ENCODE peak calls at places on chromosomes 3 and 15, in nine cellular contexts. J is Calu3, I is fibroblast of the aortic adventitia, K is GM10248, V is colonic mucosa, M is GM12878, G is lower lobe of right lung, P is cardiac muscle cell, O is spleen. E is an unnamed sample.
A peak's percentile ranks its signal among the peaks of the same experiment; 100 is the strongest.

GRCh38 chr3:168884353-168884903 is 779.1 kb downstream of the MECOM start:
- DNase-seq in K (no peak), J (peak; percentile 80), M (no peak), G (no peak), I (peak; percentile 95), V (peak; percentile 58), O (no peak), P (peak; percentile 89), E (no peak)

GRCh38 chr3:59472541-59472940 is 422.7 kb upstream of the CFAP20DC start:
- DNase-seq in K (no peak), G (no peak), P (no peak), J (no peak), M (no peak), O (no peak), V (no peak), I (peak; percentile 14), E (no peak)

GRCh38 chr3:23767546-23767945 is 38.2 kb upstream of the UBE2E1 start:
- DNase-seq in I (no peak), K (no peak), J (no peak), G (no peak), M (peak; percentile 19), O (no peak), V (no peak), P (no peak), E (no peak)

GRCh38 chr3:106510206-106510605 is 641.4 kb upstream of the CBLB start:
- DNase-seq in I (peak; percentile 41), V (no peak), K (no peak), J (no peak), G (no peak), O (no peak), M (no peak), P (no peak), E (no peak)

GRCh38 chr15:40054056-40054745 is 15.2 kb upstream of the SRP14 start:
- DNase-seq in J (no peak), P (no peak), O (peak; percentile 83), G (no peak), V (no peak), I (no peak), K (no peak), M (no peak), E (no peak)

GRCh38 chr3:172188511-172188910 is 149.1 kb downstream of the FNDC3B start:
- DNase-seq in G (no peak), M (no peak), P (no peak), V (no peak), O (no peak), J (no peak), I (no peak), K (no peak), E (no peak)

GRCh38 chr15:87369269-87369668 is 887.3 kb downstream of the NTRK3 start:
- DNase-seq in O (no peak), I (peak; percentile 98), V (no peak), G (no peak), P (peak; percentile 88), M (no peak), J (no peak), K (no peak), E (no peak)

GRCh38 chr3:180913582-180914404 is 1.3 kb downstream of the FXR1 start:
- DNase-seq in G (no peak), M (no peak), I (peak; percentile 37), K (no peak), V (no peak), P (peak; percentile 25), O (no peak), J (no peak), E (no peak)

GRCh38 chr3:43913036-43913435 is 222.3 kb downstream of the ABHD5 start:
- DNase-seq in V (no peak), M (no peak), J (no peak), K (no peak), G (no peak), I (no peak), P (no peak), O (no peak), E (no peak)

GRCh38 chr3:123638936-123639680 is 54.3 kb upstream of the HACD2 start:
- DNase-seq in P (no peak), M (no peak), G (no peak), I (no peak), J (no peak), O (no peak), V (no peak), K (no peak), E (no peak)

GRCh38 chr15:49674370-49674769 is 53.5 kb downstream of the DTWD1 start:
- DNase-seq in J (no peak), K (no peak), M (no peak), O (no peak), V (no peak), G (no peak), I (peak; percentile 55), P (no peak), E (no peak)

GRCh38 chr3:189146842-189147241 is 24.9 kb upstream of the TPRG1 start:
- DNase-seq in I (peak; percentile 10), M (no peak), K (no peak), O (no peak), P (no peak), J (no peak), G (no peak), V (no peak), E (peak; percentile 6)

GRCh38 chr3:127822836-127823589 is 698 bp upstream of the MGLL start:
- DNase-seq in G (peak; percentile 80), I (peak; percentile 17), M (no peak), K (peak; percentile 62), V (peak; percentile 64), O (peak; percentile 85), P (peak; percentile 22), J (peak; percentile 52), E (peak; percentile 57)
- TF ChIP-seq CTCF in G (peak; percentile 18), I (peak; percentile 20), M (no peak), K (peak; percentile 23), V (peak; percentile 22), O (peak; percentile 23), P (no peak), J (no peak), E (no peak)

GRCh38 chr3:87792532-87793321 is 266.1 kb downstream of the CGGBP1 start:
- DNase-seq in I (no peak), G (peak; percentile 47), V (no peak), J (peak; percentile 52), O (peak; percentile 75), M (no peak), P (peak; percentile 0), K (no peak), E (peak; percentile 77)
- TF ChIP-seq CTCF in I (peak; percentile 2), G (no peak), V (no peak), J (no peak), O (no peak), M (no peak), P (no peak), K (no peak), E (peak; percentile 33)

GRCh38 chr3:41418961-41419691 is 219.8 kb downstream of the CTNNB1 start:
- DNase-seq in M (no peak), O (no peak), V (no peak), G (no peak), I (peak; percentile 24), J (no peak), K (peak; percentile 10), P (peak; percentile 47), E (no peak)
- TF ChIP-seq CTCF in M (no peak), O (no peak), V (no peak), G (no peak), I (peak; percentile 16), J (no peak), K (no peak), P (peak; percentile 15), E (no peak)

GRCh38 chr3:179510496-179510895 is 52.2 kb upstream of the ACTL6A start:
- DNase-seq in M (no peak), G (no peak), P (no peak), I (no peak), O (no peak), K (no peak), J (no peak), V (no peak), E (no peak)

GRCh38 chr3:179509701-179510100 is 53.0 kb upstream of the ACTL6A start:
- DNase-seq in M (no peak), K (no peak), I (no peak), J (no peak), V (no peak), G (no peak), P (no peak), O (no peak), E (no peak)

GRCh38 chr3:179512398-179512797 is 50.3 kb upstream of the ACTL6A start:
- DNase-seq in P (no peak), I (no peak), M (no peak), O (no peak), K (no peak), G (no peak), V (no peak), J (no peak), E (no peak)

DNA sequence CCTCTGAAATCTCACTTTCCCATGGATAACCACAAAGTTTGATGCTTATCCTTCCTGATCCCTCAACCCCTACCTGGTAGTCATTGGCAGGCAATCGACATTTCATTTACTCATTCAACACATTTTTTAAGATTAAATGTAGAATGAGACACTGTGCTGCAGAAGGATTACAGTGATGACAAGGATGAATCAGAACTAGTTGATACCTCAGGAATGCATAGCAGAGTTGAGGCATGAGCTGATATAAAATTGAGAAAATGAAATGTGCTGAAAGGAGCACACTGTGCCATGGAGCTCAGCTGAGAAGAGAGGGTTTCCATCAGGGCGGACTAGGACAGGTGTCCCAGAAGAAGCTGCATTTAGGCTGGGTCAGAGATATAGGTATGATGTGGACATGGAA is 48.9 kb upstream of the ACTL6A start:
- DNase-seq in P (no peak), M (no peak), J (no peak), K (no peak), I (no peak), O (no peak), G (no peak), V (no peak), E (no peak)
- TF ChIP-seq CTCF in P (no peak), M (no peak), J (no peak), K (no peak), I (no peak), O (no peak), G (no peak), V (no peak), E (no peak)

DNA sequence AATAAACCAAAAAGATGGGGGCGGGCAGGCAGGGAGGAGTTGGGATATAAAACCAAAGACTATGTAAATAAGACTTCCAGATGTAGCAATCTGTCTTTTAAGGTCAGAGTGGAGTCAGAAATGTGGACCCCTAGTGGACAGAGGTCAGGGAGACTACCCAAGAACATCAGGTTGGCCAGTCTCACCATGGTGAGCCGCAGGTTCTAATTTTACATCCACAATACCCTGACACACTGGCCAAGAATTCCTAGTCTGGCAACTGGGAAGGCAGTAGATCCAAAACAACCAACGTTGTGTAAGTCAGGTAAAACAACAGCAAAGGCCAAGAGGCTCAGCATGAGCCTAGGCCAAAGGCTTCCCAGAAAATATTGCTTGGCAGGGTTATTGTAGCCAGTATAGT is 203.4 kb downstream of the FOXP1 start:
- DNase-seq in M (no peak), K (no peak), O (no peak), P (no peak), G (no peak), J (no peak), I (peak; percentile 26), V (no peak), E (no peak)
- TF ChIP-seq CTCF in M (no peak), K (no peak), O (no peak), P (no peak), G (no peak), J (no peak), I (no peak), V (no peak), E (no peak)

DNA sequence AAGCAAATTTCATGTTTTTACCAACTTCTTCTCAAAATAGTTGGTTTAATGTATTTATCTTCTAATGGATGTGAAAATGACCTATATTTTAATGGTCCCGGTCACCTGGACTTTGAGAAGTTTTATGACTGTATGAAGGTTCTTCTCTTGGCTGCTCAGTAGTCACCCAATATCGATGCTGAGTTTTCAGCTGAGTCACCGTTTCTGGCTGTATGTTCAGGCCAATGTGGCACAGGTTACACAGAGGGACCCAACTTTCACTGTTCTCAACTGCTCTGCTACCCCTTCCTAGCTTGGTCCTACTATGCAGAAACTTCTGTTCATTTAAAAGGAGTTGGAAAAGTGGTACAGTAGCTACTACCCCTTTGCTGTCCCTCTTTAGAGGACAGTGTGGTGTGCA is 25.8 kb downstream of the VGLL3 start:
- DNase-seq in M (no peak), I (no peak), G (no peak), J (no peak), P (no peak), V (no peak), K (no peak), O (no peak), E (no peak)
- TF ChIP-seq CTCF in M (no peak), I (no peak), G (no peak), J (no peak), P (no peak), V (no peak), K (no peak), O (no peak), E (no peak)